ENCODE peak calls at places on chromosomes 12 and 14, in six cellular contexts. E is esophagus muscularis mucosa; U is A549; O is CD8-positive, alpha-beta memory T cell; T is lower lobe of right lung; B is fibroblast of lung. W is an unnamed sample.

GRCh38 chr12:101839324-101840283 is 8.8 kb upstream of the GNPTAB start:
- DNase-seq in E (no peak), U (peak), O (peak), T (no peak), B (peak), W (peak)

GRCh38 chr14:29233188-29233587 is 466.6 kb downstream of the FOXG1 start:
- DNase-seq in E (no peak), U (no peak), O (no peak), T (no peak), B (no peak), W (no peak)

GRCh38 chr12:89058393-89058792 is 293.9 kb downstream of the DUSP6 start:
- DNase-seq in E (no peak), U (no peak), O (no peak), T (no peak), B (no peak), W (no peak)

GRCh38 chr12:57549909-57550627 is at the start of gene KIF5A:
- DNase-seq in E (no peak), U (no peak), O (peak), T (peak), B (peak), W (no peak)

GRCh38 chr14:104031384-104031783 is 54.1 kb upstream of the ASPG start:
- DNase-seq in E (no peak), U (no peak), O (no peak), T (no peak), B (no peak), W (no peak)

GRCh38 chr12:119354187-119354586 is 19.7 kb downstream of the CCDC60 start:
- DNase-seq in E (no peak), U (no peak), O (no peak), T (no peak), B (no peak), W (no peak)

GRCh38 chr14:90820958-90821357 is 4.7 kb upstream of the TTC7B start:
- DNase-seq in E (no peak), U (no peak), O (peak), T (no peak), B (peak), W (no peak)

GRCh38 chr12:120999191-121000120 is 16.8 kb downstream of the C12orf43 start:
- DNase-seq in E (no peak), U (no peak), O (no peak), T (peak), B (peak), W (no peak)

GRCh38 chr12:58310828-58311273 is 369.5 kb downstream of the ATP23 start:
- DNase-seq in E (no peak), U (peak), O (no peak), T (no peak), B (peak), W (no peak)

GRCh38 chr12:49616533-49617219 is 6.7 kb upstream of the PRPF40B start:
- DNase-seq in E (no peak), U (no peak), O (no peak), T (no peak), B (no peak), W (no peak)

GRCh38 chr12:110995615-110996014 is 75.2 kb upstream of the MYL2 start:
- DNase-seq in E (no peak), U (no peak), O (no peak), T (no peak), B (no peak), W (no peak)

GRCh38 chr12:51851408-51852097 is 3.0 kb upstream of the FIGNL2 start:
- DNase-seq in E (no peak), U (no peak), O (no peak), T (no peak), B (no peak), W (no peak)

GRCh38 chr12:51860986-51861385 is 12.5 kb upstream of the FIGNL2 start:
- DNase-seq in E (no peak), U (no peak), O (no peak), T (no peak), B (no peak), W (no peak)

GRCh38 chr12:51850933-51851244 is 2.4 kb upstream of the FIGNL2 start:
- DNase-seq in E (no peak), U (no peak), O (no peak), T (no peak), B (no peak), W (no peak)

GRCh38 chr12:51852404-51853137 is 4.1 kb upstream of the FIGNL2 start:
- DNase-seq in E (no peak), U (no peak), O (no peak), T (no peak), B (no peak), W (no peak)

DNA sequence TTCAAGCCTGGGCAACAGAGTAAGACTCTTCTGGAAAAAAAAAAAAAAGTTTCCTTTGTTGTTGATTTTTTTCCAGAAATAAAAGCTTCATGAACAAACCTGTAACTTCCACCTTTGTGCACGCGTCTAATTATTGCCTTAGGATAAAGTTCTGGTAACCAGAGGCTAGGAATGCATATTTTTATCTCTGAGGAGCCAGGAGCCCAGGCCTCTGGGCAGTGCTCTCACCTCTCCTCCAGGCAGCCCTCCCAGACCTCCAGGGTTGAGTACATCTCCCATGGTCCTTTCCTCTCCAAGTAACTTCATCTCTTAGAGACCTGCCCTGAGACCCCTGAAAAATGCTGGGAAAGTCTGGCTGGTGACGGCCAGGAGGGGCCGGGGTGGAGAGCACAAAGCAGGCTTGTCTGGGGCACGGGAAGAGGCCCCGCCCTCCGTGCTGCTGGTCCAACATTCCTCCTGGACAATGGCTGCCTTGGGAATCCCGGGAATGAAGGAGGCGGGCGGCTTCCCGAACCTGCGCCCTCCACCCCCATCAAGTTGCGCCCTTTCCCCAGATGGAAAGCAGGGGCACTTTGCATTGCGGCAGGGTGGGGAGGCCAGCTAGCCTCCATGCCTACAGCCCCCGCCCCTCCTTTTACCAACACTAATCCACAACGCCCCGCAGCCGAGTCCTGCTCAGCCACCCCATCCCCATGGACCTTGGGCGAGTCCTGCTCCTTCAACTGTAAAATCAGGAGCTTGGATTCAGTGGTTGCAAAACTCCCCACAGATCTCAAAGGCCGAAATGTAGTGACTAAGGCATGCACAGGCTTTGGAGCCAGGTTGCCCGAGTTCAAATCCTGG is 7.3 kb upstream of the FIGNL2 start:
- DNase-seq in E (no peak), U (no peak), O (no peak), T (no peak), B (peak), W (no peak)
- H3K27ac ChIP-seq in E (peak), U (no peak), O (no peak), T (peak), B (no peak), W (no peak)

DNA sequence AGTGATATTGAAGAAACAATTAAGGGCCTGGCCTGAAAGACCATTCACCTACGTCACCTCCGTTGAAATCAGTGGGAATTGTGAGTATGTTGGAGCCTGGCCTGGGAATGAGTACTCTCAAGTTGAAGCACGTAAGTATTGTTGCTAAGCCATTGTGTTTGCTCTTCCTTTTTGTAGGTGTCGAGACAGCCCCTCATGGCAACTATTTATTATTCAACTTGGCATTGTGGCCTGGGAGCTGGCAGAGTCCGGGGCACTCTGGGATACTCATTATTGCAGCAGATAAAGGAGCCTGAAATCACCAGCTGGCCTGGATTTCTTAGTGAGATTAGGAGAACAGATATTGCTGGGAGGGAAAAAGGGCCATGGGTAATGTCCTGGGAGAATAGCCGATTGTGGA is 147.4 kb downstream of the C12orf75 start:
- DNase-seq in E (no peak), U (no peak), O (no peak), T (no peak), B (no peak), W (no peak)
- H3K27ac ChIP-seq in E (no peak), U (no peak), O (no peak), T (no peak), B (no peak), W (no peak)

GRCh38 chr14:21496453-21496852 is 14.7 kb downstream of the METTL3 start:
- DNase-seq in E (no peak), U (no peak), O (no peak), T (no peak), B (no peak), W (no peak)
- H3K27ac ChIP-seq in E (no peak), U (no peak), O (no peak), T (peak), B (no peak), W (no peak)

GRCh38 chr12:105907982-105908381 is 230.8 kb downstream of the NUAK1 start:
- DNase-seq in E (no peak), U (no peak), O (no peak), T (no peak), B (peak), W (no peak)
- H3K27ac ChIP-seq in E (no peak), U (no peak), O (no peak), T (no peak), B (no peak), W (no peak)

GRCh38 chr12:75722714-75723200 is 211.3 kb upstream of the KRR1 start:
- DNase-seq in E (no peak), U (peak), O (peak), T (no peak), B (peak), W (no peak)

GRCh38 chr12:75727577-75727976 is 216.2 kb upstream of the KRR1 start:
- DNase-seq in E (no peak), U (peak), O (no peak), T (no peak), B (no peak), W (no peak)

GRCh38 chr12:75725505-75726120 is 214.2 kb upstream of the KRR1 start:
- DNase-seq in E (no peak), U (peak), O (no peak), T (no peak), B (peak), W (no peak)

GRCh38 chr12:75721790-75722189 is 210.4 kb upstream of the KRR1 start:
- DNase-seq in E (no peak), U (no peak), O (no peak), T (no peak), B (no peak), W (no peak)

GRCh38 chr12:75724913-75725312 is 213.5 kb upstream of the KRR1 start:
- DNase-seq in E (no peak), U (peak), O (no peak), T (no peak), B (peak), W (no peak)
- H3K27ac ChIP-seq in E (peak), U (peak), O (no peak), T (peak), B (peak), W (no peak)

GRCh38 chr14:73427516-73428264 is 30.7 kb downstream of the NUMB start:
- DNase-seq in E (no peak), U (no peak), O (no peak), T (no peak), B (peak), W (no peak)
- H3K27ac ChIP-seq in E (peak), U (peak), O (no peak), T (peak), B (peak), W (no peak)

DNA sequence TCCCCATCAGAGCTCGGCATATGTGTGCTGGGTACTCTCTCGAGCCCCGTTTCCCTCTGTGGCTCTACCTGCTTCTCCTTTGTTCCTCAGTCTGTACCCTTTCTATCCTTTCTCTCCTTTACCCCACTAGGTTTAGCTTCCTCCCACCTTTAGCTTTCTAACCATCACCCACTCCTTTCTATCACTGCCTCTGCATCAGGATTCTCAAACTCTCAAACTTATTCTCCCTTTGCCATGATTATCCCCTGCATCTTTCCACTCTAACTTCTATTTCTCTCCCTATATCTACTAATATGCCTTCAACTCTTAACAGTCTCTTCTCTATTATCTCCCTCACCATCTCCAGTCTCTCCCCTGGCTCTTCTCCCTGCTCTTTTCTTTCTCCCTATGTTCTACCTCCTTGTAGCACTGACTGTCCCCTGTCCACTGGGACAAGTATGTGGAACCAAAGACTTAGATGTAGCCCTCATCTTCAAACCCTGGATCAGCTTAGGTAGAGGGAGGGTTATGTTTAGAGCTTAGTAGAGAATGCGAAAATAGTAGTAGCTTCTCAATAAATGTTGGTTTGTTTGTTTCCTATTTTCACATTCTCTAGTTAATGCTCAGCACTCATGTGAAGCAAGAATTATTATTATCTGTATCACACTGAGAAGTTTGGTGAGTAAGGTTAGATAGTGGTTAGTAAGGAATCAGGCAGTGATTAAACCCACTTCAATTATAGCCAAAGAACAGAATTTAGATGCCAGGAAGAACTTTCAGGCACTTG is 3.4 kb downstream of the GDF11 start:
- DNase-seq in E (no peak), U (no peak), O (no peak), T (no peak), B (peak), W (no peak)
- H3K27ac ChIP-seq in E (no peak), U (no peak), O (no peak), T (no peak), B (no peak), W (no peak)

GRCh38 chr14:33948143-33948962 is 2.5 kb downstream of the EGLN3 start:
- DNase-seq in E (peak), U (no peak), O (no peak), T (no peak), B (no peak), W (no peak)

GRCh38 chr14:33952541-33952940 is 1.7 kb upstream of the EGLN3 start:
- DNase-seq in E (peak), U (no peak), O (no peak), T (no peak), B (no peak), W (no peak)

GRCh38 chr14:33951183-33951840 is 438 bp upstream of the EGLN3 start:
- DNase-seq in E (no peak), U (no peak), O (no peak), T (no peak), B (no peak), W (no peak)

GRCh38 chr14:33949051-33950037 is 1.5 kb downstream of the EGLN3 start:
- DNase-seq in E (no peak), U (no peak), O (no peak), T (no peak), B (no peak), W (no peak)

GRCh38 chr14:33950320-33951182 is at the start of gene EGLN3:
- DNase-seq in E (peak), U (peak), O (peak), T (peak), B (peak), W (peak)
- H3K27ac ChIP-seq in E (peak), U (peak), O (peak), T (no peak), B (no peak), W (peak)

DNA sequence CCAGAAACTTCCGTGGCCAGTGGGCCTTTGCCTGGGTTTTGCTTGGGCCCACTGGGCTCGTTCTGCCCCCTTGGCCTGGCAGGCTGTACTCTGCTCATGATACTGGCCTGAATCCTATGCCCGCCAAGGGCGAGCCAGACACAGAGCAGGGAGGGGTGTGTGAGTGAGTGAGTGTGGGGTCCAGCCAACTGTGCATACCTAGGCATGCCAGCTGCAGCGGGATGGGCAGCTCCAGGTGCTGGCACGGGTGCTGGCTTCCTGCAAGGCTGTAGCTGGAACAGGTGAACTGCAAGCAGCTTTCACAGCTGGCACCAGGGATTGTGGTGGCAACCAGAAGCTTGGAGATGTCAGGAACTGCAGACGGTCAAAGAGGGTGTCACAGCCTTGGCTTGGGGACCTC is 1276.4 kb downstream of the SLC16A7 start:
- DNase-seq in E (no peak), U (no peak), O (no peak), T (peak), B (no peak), W (no peak)
- H3K27ac ChIP-seq in E (no peak), U (no peak), O (no peak), T (no peak), B (no peak), W (no peak)

W was measured in substantia nigra.